ENCODE peak calls at places on chromosomes 16 and 17, in four cellular contexts. K is K562, Z is HepG2, A is GM12878. M is an unnamed sample.
A peak's percentile ranks its signal among the peaks of the same experiment; 100 is the strongest.

GRCh38 chr17:65401581-65401980 is 159.9 kb downstream of the AXIN2 start:
- DNase-seq in K (no peak), Z (no peak), A (no peak), M (no peak)

GRCh38 chr17:27578718-27579085 is 52.3 kb upstream of the LGALS9 start:
- DNase-seq in K (peak; percentile 51), Z (peak; percentile 45), A (peak; percentile 57), M (no peak)

GRCh38 chr17:29295420-29295819 is 1.5 kb upstream of the NUFIP2 start:
- DNase-seq in K (no peak), Z (no peak), A (no peak), M (no peak)

GRCh38 chr17:82935944-82936767 is 96.3 kb upstream of the ZNF750 start:
- DNase-seq in K (no peak), Z (no peak), A (no peak), M (peak; percentile 6)

GRCh38 chr16:824601-825000 is 24.1 kb upstream of the GNG13 start:
- DNase-seq in K (no peak), Z (no peak), A (no peak), M (no peak)

GRCh38 chr17:4691686-4692085 is 12.3 kb downstream of the PELP1 start:
- DNase-seq in K (no peak), Z (no peak), A (no peak), M (no peak)

GRCh38 chr17:68195667-68196393 is 52.0 kb upstream of the AMZ2 start:
- DNase-seq in K (no peak), Z (no peak), A (no peak), M (peak; percentile 59)

GRCh38 chr16:20866161-20866772 is 33.9 kb downstream of the DCUN1D3 start:
- DNase-seq in K (peak; percentile 54), Z (peak; percentile 55), A (no peak), M (no peak)

GRCh38 chr16:89448656-89449055 is 41.7 kb downstream of the ANKRD11 start:
- DNase-seq in K (no peak), Z (no peak), A (no peak), M (no peak)

GRCh38 chr17:14211246-14211645 is 25.4 kb downstream of the CDRT15 start:
- DNase-seq in K (no peak), Z (no peak), A (no peak), M (no peak)

GRCh38 chr17:15917439-15918027 is 27.4 kb upstream of the ADORA2B start:
- DNase-seq in K (no peak), Z (no peak), A (no peak), M (peak; percentile 46)

GRCh38 chr17:49978501-49978900 is 9.5 kb downstream of the DLX4 start:
- DNase-seq in K (no peak), Z (no peak), A (no peak), M (no peak)

GRCh38 chr17:34133350-34133749 is 121.7 kb upstream of the CCL2 start:
- DNase-seq in K (no peak), Z (no peak), A (no peak), M (no peak)

GRCh38 chr16:28623172-28623711 is 13.4 kb upstream of the SULT1A1 start:
- DNase-seq in K (no peak), Z (no peak), A (no peak), M (peak; percentile 64)

GRCh38 chr16:2160915-2161551 is 5.5 kb downstream of the TRAF7 start:
- DNase-seq in K (no peak), Z (peak; percentile 53), A (no peak), M (no peak)
- TF ChIP-seq CREM in K (no peak), Z (no peak), A (no peak), M (no peak)

DNA sequence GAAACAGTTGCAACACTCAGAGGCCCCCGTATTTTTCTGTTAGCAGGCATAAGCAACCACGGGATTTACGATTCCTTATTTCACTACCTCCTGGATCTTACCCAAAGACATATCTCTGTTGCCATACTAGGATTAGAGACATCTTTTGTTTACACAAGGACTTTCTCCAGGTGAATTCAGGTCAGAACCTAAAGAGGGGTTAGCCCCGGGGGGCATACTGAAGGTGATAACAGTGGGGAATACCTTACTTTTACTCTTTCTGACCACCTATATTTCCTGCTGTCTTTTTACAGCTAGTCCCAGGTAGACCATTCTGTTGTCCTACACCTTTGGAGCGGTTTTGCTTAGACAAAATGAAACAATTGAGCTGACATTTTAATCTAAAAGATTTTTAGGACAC is 27.9 kb upstream of the CDH8 start:
- DNase-seq in K (no peak), Z (no peak), A (no peak), M (no peak)
- TF ChIP-seq CREM in K (no peak), Z (no peak), A (no peak), M (no peak)

DNA sequence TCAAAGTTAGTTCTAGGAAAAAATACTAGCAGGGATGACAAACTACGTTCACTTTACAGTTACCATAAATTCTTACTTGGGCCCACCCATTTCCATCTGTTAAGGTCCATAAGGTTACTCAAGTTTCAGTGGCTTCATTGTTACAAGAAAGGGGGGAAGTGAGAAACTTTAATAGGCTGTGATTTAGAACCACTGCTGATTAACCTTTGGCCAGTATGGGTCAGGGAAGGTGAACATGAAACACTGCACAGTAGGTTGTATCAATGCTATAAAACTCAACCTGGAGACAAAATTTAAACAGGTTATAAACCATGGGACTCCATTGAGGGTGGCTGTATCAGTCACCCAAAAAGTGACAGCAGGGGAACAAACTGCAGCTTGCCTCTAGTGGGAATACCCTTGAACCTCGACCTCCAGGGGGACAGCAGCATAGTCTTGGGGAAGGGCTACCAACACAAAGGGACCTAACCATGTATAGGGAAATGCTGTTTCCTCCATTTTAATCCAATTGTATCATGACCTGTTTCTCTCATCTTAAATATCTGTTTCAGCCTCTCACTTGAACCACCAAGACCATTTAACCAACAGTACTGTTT is 10.4 kb downstream of the PTRH2 start:
- DNase-seq in K (no peak), Z (no peak), A (peak; percentile 13), M (no peak)
- TF ChIP-seq CREM in K (no peak), Z (no peak), A (no peak), M (no peak)

GRCh38 chr17:18968945-18969887 is 17.3 kb downstream of the SLC5A10 start:
- DNase-seq in K (peak; percentile 37), Z (no peak), A (no peak), M (no peak)
- TF ChIP-seq CREM in K (no peak), Z (no peak), A (no peak), M (no peak)

DNA sequence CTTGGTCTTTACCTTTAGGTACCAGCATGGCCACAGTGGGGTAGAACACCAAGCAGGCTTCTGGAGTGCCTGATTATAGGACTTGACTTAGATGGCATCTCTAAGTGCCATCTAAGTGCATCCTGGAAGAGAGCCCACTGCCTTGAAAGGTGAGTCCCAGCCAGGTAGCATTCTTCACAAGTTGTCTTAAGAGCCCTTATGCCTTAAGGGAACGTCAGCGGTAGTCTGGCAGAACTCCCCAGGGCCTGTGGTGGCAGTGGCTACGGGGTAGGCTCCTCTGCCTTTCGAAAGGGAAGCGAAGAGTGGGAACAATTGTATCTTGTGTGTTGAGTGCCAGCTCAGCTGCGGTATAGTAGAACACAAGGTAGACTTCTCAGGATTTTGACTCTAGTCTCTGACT is 549.0 kb downstream of the HS3ST4 start:
- DNase-seq in K (no peak), Z (no peak), A (no peak), M (no peak)
- TF ChIP-seq CREM in K (no peak), Z (no peak), A (no peak), M (no peak)